ENCODE peak calls at places on chromosomes 7 and 10, in ten cellular contexts. V is NCI-H524 treated with DMSO at 0.1 percent for 48 hours; G is activated naive CD8-positive, alpha-beta T cell treated with anti-CD3 and anti-CD28 coated beads for 36 hours; D is GM06990; H is T-helper 22 cell; I is EL; Y is CD4-positive, CD25-positive, alpha-beta regulatory T cell; N is HCT116; A is aorta; M is right lobe of liver. O is an unnamed sample.

GRCh38 chr10:132421377-132422168 is 24.6 kb downstream of the PWWP2B start:
- DNase-seq in V (no peak), G (no peak), D (peak; percentile 35), H (no peak), I (peak; percentile 33), Y (peak; percentile 23), N (no peak), A (peak; percentile 91), M (peak; percentile 75), O (no peak)

GRCh38 chr7:155728116-155728515 is 83.7 kb downstream of the RBM33 start:
- DNase-seq in V (no peak), G (no peak), D (no peak), H (no peak), I (no peak), Y (no peak), N (no peak), A (no peak), M (no peak), O (no peak)

GRCh38 chr7:129519464-129519863 is 17.1 kb downstream of the SMKR1 start:
- DNase-seq in V (no peak), G (no peak), D (no peak), H (no peak), I (no peak), Y (no peak), N (no peak), A (no peak), M (no peak), O (no peak)

GRCh38 chr7:17070117-17070750 is 188.5 kb upstream of the AGR3 start:
- DNase-seq in V (no peak), G (no peak), D (peak; percentile 29), H (no peak), I (no peak), Y (no peak), N (no peak), A (no peak), M (no peak), O (no peak)

GRCh38 chr10:73576178-73576889 is 14.8 kb downstream of the USP54 start:
- DNase-seq in V (no peak), G (no peak), D (no peak), H (no peak), I (peak; percentile 47), Y (no peak), N (no peak), A (no peak), M (no peak), O (no peak)

GRCh38 chr10:58266826-58267712 is 625 bp downstream of the IPMK start:
- DNase-seq in V (no peak), G (peak; percentile 51), D (peak; percentile 70), H (peak; percentile 30), I (peak; percentile 53), Y (peak; percentile 49), N (no peak), A (peak; percentile 82), M (peak; percentile 70), O (no peak)

GRCh38 chr7:155211173-155211572 is 86.5 kb upstream of the INSIG1 start:
- DNase-seq in V (no peak), G (no peak), D (no peak), H (no peak), I (no peak), Y (no peak), N (no peak), A (peak; percentile 23), M (no peak), O (no peak)

GRCh38 chr10:62157601-62158000 is 111.0 kb downstream of the RTKN2 start:
- DNase-seq in V (no peak), G (no peak), D (no peak), H (no peak), I (no peak), Y (no peak), N (no peak), A (no peak), M (no peak), O (no peak)

GRCh38 chr10:114024876-114025609 is 18.6 kb upstream of the ADRB1 start:
- DNase-seq in V (no peak), G (no peak), D (peak; percentile 86), H (no peak), I (peak; percentile 31), Y (no peak), N (no peak), A (no peak), M (no peak), O (peak; percentile 73)

GRCh38 chr10:80529604-80530003 is 8.1 kb upstream of the SH2D4B start:
- DNase-seq in V (no peak), G (peak; percentile 36), D (no peak), H (peak; percentile 16), I (no peak), Y (peak; percentile 86), N (no peak), A (peak; percentile 72), M (no peak), O (peak; percentile 39)

GRCh38 chr10:89428873-89429272 is 14.5 kb downstream of the IFIT5 start:
- DNase-seq in V (no peak), G (no peak), D (no peak), H (no peak), I (no peak), Y (no peak), N (no peak), A (no peak), M (no peak), O (no peak)

O was measured in Jurkat, Clone E6-1.